ENCODE peak calls at places on chromosome 10, in four cellular contexts. F is H54, B is GM12878, K is K562. W is an unnamed sample.
A peak's percentile ranks its signal among the peaks of the same experiment; 100 is the strongest.

GRCh38 chr10:69650589-69651261 is 20.7 kb downstream of the FAM241B start:
- DNase-seq in F (no peak), B (no peak), K (no peak), W (no peak)

GRCh38 chr10:133157662-133158436 is 2.2 kb upstream of the KNDC1 start:
- DNase-seq in F (no peak), B (no peak), K (no peak), W (no peak)

GRCh38 chr10:77334501-77334900 is 303.1 kb downstream of the KCNMA1 start:
- DNase-seq in F (no peak), B (no peak), K (no peak), W (no peak)

GRCh38 chr10:54469587-54470323 is 331.3 kb downstream of the PCDH15 start:
- DNase-seq in K (no peak), F (no peak), B (no peak), W (no peak)

GRCh38 chr10:86899670-86900276 is 57.6 kb downstream of the MMRN2 start:
- DNase-seq in K (peak; percentile 28), F (no peak), B (no peak), W (peak; percentile 61)

GRCh38 chr10:101829561-101830315 is 11.5 kb upstream of the OGA start:
- DNase-seq in K (peak; percentile 86), F (no peak), B (no peak), W (peak; percentile 65)

GRCh38 chr10:32687116-32687515 is 241.2 kb downstream of the CCDC7 start:
- DNase-seq in B (no peak), K (no peak), F (no peak), W (no peak)

GRCh38 chr10:108319434-108320222 is 1155.1 kb upstream of the SORCS1 start:
- DNase-seq in K (no peak), B (no peak), F (no peak), W (no peak)

DNA sequence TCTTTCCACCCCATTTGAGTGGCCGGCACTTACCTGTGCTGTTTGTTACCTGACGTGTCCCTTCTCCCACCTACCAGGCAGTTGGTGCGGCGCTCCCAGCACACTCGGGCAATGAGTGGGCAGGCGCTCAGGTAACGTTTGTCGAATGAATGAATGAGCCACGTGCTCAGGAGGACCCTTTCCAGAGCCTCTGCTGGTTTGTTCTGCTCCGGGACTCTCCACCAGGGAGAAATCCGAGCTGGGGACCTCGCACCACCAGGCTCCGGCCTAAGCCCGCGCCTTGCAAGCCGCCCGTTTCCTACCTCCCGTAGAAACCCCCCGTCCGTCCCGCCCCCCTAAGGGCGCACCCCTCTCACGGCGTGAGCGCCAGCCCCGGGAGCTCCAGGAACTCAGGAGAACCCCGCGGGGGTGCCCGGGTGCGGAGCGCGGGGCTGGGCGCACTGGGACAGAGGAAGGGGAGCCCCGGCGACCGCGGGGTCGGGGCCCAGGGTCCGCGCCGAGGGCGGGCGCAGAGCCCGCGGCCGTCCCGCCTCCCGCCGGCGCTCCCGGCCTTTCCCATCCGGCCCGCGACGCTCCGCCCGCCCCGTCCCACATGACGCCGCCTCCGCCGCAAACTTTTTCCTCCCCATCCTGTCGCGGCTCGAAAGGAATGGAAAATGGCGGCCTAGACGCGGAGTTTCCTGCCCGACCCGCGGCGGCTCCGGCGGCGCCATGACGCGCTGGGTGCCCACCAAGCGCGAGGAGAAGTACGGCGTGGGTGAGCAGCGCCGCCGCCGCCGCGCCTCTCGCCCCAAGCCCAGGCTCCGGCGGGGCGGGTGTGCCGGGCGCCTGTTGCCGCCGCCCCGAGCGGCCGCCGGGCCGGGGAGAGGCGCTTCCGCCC is at the start of gene DOCK1:
- DNase-seq in F (peak; percentile 74), K (no peak), B (no peak), W (no peak)
- TF ChIP-seq POLR2A in F (peak; percentile 54), K (no peak), B (no peak), W (no peak)

GRCh38 chr10:8674230-8674629 is 619.7 kb downstream of the GATA3 start:
- DNase-seq in K (no peak), F (no peak), B (no peak), W (no peak)
- TF ChIP-seq POLR2A in K (no peak), F (no peak), B (no peak), W (no peak)

DNA sequence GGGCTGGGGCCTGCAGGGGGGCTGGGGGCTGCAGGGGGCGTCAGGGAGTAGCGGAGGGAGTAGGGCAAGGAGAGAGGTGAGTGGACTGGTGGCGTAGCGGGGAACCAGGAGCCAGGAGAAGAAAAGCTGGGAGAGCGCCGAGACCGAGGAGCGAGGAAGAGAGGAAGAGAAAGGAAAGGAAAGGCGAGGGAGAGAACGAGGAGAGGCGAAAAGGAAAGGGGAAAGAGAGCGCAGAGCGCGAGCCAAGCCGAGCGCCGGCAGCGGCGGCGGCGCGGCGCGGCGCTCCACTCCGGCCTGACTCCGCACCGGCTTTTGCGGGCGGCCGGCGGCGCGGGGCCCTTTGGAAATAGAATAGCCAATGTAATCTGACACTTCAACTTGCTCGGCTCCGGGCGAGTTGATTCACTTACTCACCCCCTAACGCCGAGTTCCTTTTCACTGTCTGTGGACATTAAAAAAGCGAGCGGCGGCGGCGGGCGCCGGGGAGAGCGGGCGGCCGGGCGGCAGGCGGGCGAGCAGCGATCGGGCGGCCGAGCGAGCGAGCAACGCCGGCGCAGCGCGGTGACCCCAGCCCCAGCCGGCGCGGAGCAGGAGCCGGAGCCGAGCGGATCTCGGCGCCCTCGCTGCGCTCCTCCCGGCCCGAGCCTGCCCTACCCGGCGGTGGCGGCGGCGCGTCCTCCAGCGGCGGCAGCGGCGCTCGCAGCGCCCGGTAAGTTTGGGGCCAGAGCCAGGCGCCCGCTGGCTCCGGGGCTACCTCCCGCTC is at the start of gene ZMIZ1:
- DNase-seq in B (no peak), F (peak; percentile 98), K (peak; percentile 83), W (peak; percentile 90)
- TF ChIP-seq POLR2A in B (no peak), F (peak; percentile 66), K (no peak), W (peak; percentile 56)

GRCh38 chr10:11175823-11176243 is 158.2 kb downstream of the CELF2 start:
- DNase-seq in B (peak; percentile 86), F (no peak), K (no peak), W (no peak)
- TF ChIP-seq POLR2A in B (peak; percentile 58), F (no peak), K (no peak), W (no peak)

DNA sequence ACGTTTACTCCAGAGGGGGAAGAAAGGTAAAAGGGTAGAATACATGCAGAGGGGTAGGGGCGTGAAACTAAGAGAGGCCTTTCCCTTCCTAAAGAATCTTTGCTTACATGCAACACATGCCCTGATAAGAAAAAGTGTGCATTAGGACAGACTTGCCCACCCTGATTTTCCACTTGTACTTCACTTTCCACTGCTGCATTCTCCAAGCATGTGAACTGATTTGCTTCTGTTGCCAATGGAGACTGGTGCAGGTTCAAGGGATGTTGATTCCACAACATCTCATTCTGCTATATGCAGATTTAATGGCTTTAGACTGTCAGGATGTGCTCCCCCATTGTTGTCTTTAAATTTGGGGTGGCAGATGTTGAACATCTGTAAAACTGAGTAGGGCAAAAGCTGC is 237.5 kb upstream of the TCF7L2 start:
- DNase-seq in F (no peak), K (no peak), B (no peak), W (no peak)
- TF ChIP-seq POLR2A in F (no peak), K (no peak), B (no peak), W (no peak)

GRCh38 chr10:128150045-128150493 is 23.8 kb upstream of the MKI67 start:
- DNase-seq in F (peak; percentile 68), B (no peak), K (peak; percentile 91), W (peak; percentile 88)
- TF ChIP-seq POLR2A in F (no peak), B (no peak), K (no peak), W (no peak)

W was measured in erythroblast.